ENCODE peak calls at places on chromosomes 1 and 21, in four cellular contexts. A is Calu3, B is AG08396, N is NCI-H1105 treated with DMSO at 0.1 percent for 48 hours. P is an unnamed sample.

GRCh38 chr1:247561711-247562110 is 12.8 kb downstream of the GCSAML start:
- DNase-seq in A (no peak), B (no peak), N (no peak), P (no peak)

GRCh38 chr1:17233675-17234074 is 15.2 kb upstream of the PADI3 start:
- DNase-seq in B (peak; percentile 86), A (peak; percentile 91), N (no peak), P (no peak)

GRCh38 chr1:23650344-23650990 is 41.1 kb upstream of the RPL11 start:
- DNase-seq in B (peak; percentile 2), A (no peak), N (no peak), P (no peak)

GRCh38 chr1:21936366-21937031 is 611 bp downstream of the HSPG2 start:
- DNase-seq in B (no peak), N (no peak), A (no peak), P (no peak)

GRCh38 chr1:45654540-45655280 is 30.9 kb upstream of the CCDC17 start:
- DNase-seq in B (no peak), A (no peak), N (no peak), P (no peak)

GRCh38 chr21:42176864-42177263 is 42.1 kb upstream of the ABCG1 start:
- DNase-seq in A (no peak), N (no peak), B (no peak), P (no peak)

GRCh38 chr1:15288173-15288926 is 41.3 kb downstream of the FHAD1 start:
- DNase-seq in N (no peak), A (no peak), B (no peak), P (no peak)

GRCh38 chr1:56070601-56071000 is 508.8 kb downstream of the PLPP3 start:
- DNase-seq in B (no peak), N (no peak), A (no peak), P (no peak)

GRCh38 chr1:241810769-241811402 is 37.1 kb upstream of the EXO1 start:
- DNase-seq in N (no peak), B (no peak), A (no peak), P (no peak)

GRCh38 chr1:30419831-30420230 is 303.6 kb downstream of the MATN1 start:
- DNase-seq in B (no peak), A (no peak), N (no peak), P (no peak)